ENCODE peak calls at places on chromosomes 5 and 9, in nine cellular contexts. K, I, F, N, D, R, P, Q and W are unnamed samples.

GRCh38 chr5:57277085-57277484 is 103.2 kb downstream of the GPBP1 start:
- DNase-seq in I (no peak), K (no peak), D (no peak), N (no peak), P (no peak), F (no peak), Q (no peak), R (peak; percentile 41), W (no peak)

GRCh38 chr9:16069671-16070586 is 517.1 kb downstream of the CCDC171 start:
- DNase-seq in R (peak; percentile 92), I (no peak), N (no peak), D (no peak), Q (no peak), F (peak; percentile 33), P (no peak), K (no peak), W (no peak)

GRCh38 chr9:137365056-137365455 is 57.9 kb downstream of the EXD3 start:
- DNase-seq in K (no peak), F (no peak), D (no peak), I (peak; percentile 11), Q (no peak), N (no peak), R (no peak), P (no peak), W (no peak)

GRCh38 chr5:77224672-77225355 is 14.3 kb downstream of the PDE8B start:
- DNase-seq in I (no peak), N (no peak), Q (no peak), D (no peak), K (no peak), F (no peak), R (peak; percentile 28), P (no peak), W (no peak)

GRCh38 chr9:78612089-78612488 is 315.2 kb downstream of the PSAT1 start:
- DNase-seq in P (no peak), R (no peak), K (no peak), Q (no peak), N (no peak), F (no peak), D (no peak), I (no peak), W (no peak)

GRCh38 chr5:59893436-59894227 is at the start of gene PDE4D:
- DNase-seq in I (peak; percentile 50), Q (peak; percentile 85), P (peak; percentile 6), R (peak; percentile 46), N (peak; percentile 59), D (peak; percentile 68), K (peak; percentile 78), F (peak; percentile 94), W (peak; percentile 92)

GRCh38 chr5:164934039-164934438 is 1428.6 kb downstream of the MAT2B start:
- DNase-seq in N (no peak), P (no peak), I (no peak), F (no peak), Q (no peak), D (no peak), R (no peak), K (no peak), W (no peak)

GRCh38 chr5:62212648-62213047 is 93.4 kb upstream of the KIF2A start:
- DNase-seq in R (no peak), F (no peak), Q (no peak), D (no peak), P (no peak), I (no peak), N (no peak), K (no peak), W (no peak)

GRCh38 chr9:4138180-4138579 is 161.7 kb downstream of the GLIS3 start:
- DNase-seq in F (no peak), R (no peak), N (no peak), Q (no peak), I (no peak), P (no peak), D (no peak), K (no peak), W (no peak)

GRCh38 chr5:26227245-26227644 is 811.1 kb downstream of the CDH9 start:
- DNase-seq in R (no peak), I (no peak), Q (no peak), K (no peak), D (no peak), N (no peak), P (no peak), F (no peak), W (no peak)

GRCh38 chr9:103649086-103649485 is 445.0 kb upstream of the SMC2 start:
- DNase-seq in K (no peak), P (no peak), Q (no peak), F (no peak), D (no peak), R (no peak), N (no peak), I (no peak), W (no peak)

GRCh38 chr5:33764786-33765185 is 127.0 kb downstream of the ADAMTS12 start:
- DNase-seq in D (no peak), F (no peak), I (no peak), R (no peak), K (no peak), N (no peak), Q (no peak), P (no peak), W (no peak)

GRCh38 chr5:72472031-72472430 is 35.2 kb downstream of the ZNF366 start:
- DNase-seq in Q (no peak), I (no peak), F (no peak), N (no peak), K (no peak), D (no peak), R (no peak), P (no peak), W (no peak)

GRCh38 chr5:148474025-148474511 is 90.3 kb downstream of the FBXO38 start:
- DNase-seq in I (peak; percentile 78), Q (no peak), K (no peak), N (peak; percentile 63), R (peak; percentile 76), P (no peak), F (no peak), D (no peak), W (no peak)

GRCh38 chr5:159212667-159213462 is 3.5 kb upstream of the RNF145 start:
- DNase-seq in I (no peak), R (no peak), D (no peak), P (no peak), N (no peak), Q (no peak), K (no peak), F (no peak), W (no peak)

GRCh38 chr9:38039090-38039906 is 29.7 kb downstream of the SHB start:
- DNase-seq in N (peak; percentile 51), P (no peak), Q (no peak), K (no peak), F (no peak), I (no peak), R (no peak), D (peak; percentile 20), W (no peak)

GRCh38 chr5:179298181-179298993 is 46.9 kb downstream of the ADAMTS2 start:
- DNase-seq in D (no peak), K (peak; percentile 71), Q (no peak), P (no peak), I (no peak), R (no peak), F (no peak), N (no peak), W (no peak)

GRCh38 chr5:172877496-172878260 is 43.6 kb downstream of the ERGIC1 start:
- DNase-seq in P (no peak), Q (no peak), I (no peak), D (no peak), R (no peak), N (no peak), F (no peak), K (no peak), W (no peak)

GRCh38 chr5:75156585-75156984 is 80.1 kb downstream of the ANKRD31 start:
- DNase-seq in I (no peak), K (no peak), Q (no peak), F (peak; percentile 14), R (peak; percentile 16), P (no peak), N (no peak), D (no peak), W (no peak)
- TF ChIP-seq CTCF in I (no peak), K (no peak), Q (no peak), F (peak; percentile 24), R (peak; percentile 8), P (no peak), N (no peak), D (peak; percentile 29), W (no peak)

GRCh38 chr5:155025890-155026289 is 12.3 kb downstream of the KIF4B start:
- DNase-seq in I (no peak), K (no peak), R (no peak), D (no peak), P (peak; percentile 3), F (no peak), N (no peak), Q (no peak), W (no peak)
- TF ChIP-seq CTCF in I (no peak), K (no peak), R (no peak), D (no peak), P (no peak), F (no peak), N (no peak), Q (no peak), W (no peak)

GRCh38 chr5:89262030-89262429 is 379.0 kb upstream of the MEF2C start:
- DNase-seq in D (no peak), I (no peak), N (no peak), R (no peak), P (no peak), Q (no peak), F (no peak), K (no peak), W (no peak)

GRCh38 chr5:89255845-89256463 is 373.0 kb upstream of the MEF2C start:
- DNase-seq in F (peak; percentile 5), K (no peak), R (peak; percentile 87), Q (no peak), D (no peak), P (no peak), I (no peak), N (no peak), W (no peak)

GRCh38 chr5:89263846-89264245 is 380.9 kb upstream of the MEF2C start:
- DNase-seq in I (no peak), Q (no peak), N (no peak), R (no peak), F (no peak), D (no peak), K (no peak), P (no peak), W (no peak)

GRCh38 chr5:89265511-89266169 is 382.7 kb upstream of the MEF2C start:
- DNase-seq in D (no peak), F (no peak), K (no peak), I (no peak), N (no peak), Q (no peak), P (no peak), R (peak; percentile 84), W (no peak)

GRCh38 chr5:89260254-89260653 is 377.3 kb upstream of the MEF2C start:
- DNase-seq in I (no peak), P (no peak), Q (no peak), K (no peak), F (no peak), R (peak; percentile 42), D (no peak), N (no peak), W (no peak)
- TF ChIP-seq CTCF in I (no peak), P (no peak), Q (no peak), K (no peak), F (no peak), R (peak; percentile 11), D (no peak), N (no peak), W (peak; percentile 15)

GRCh38 chr9:72443855-72444254 is 77.6 kb upstream of the TMC1 start:
- DNase-seq in P (peak; percentile 45), D (no peak), F (no peak), N (no peak), K (no peak), Q (no peak), I (no peak), R (peak; percentile 10), W (no peak)
- TF ChIP-seq CTCF in P (no peak), D (no peak), F (no peak), N (no peak), K (no peak), Q (no peak), I (no peak), R (no peak), W (no peak)